ENCODE peak calls at places on chromosomes 13 and 19, in six cellular contexts. E is Karpas-422, T is astrocyte, Y is HepG2, P is heart left ventricle, A is endodermal cell. S is an unnamed sample.
A peak's percentile ranks its signal among the peaks of the same experiment; 100 is the strongest.

GRCh38 chr19:58001895-58002369 is 688 bp downstream of the ZNF606 start:
- DNase-seq in E (no peak), T (peak; percentile 25), Y (peak; percentile 71), P (no peak), A (no peak), S (no peak)

GRCh38 chr13:19618925-19619324 is 14.5 kb upstream of the MPHOSPH8 start:
- DNase-seq in E (peak; percentile 75), T (no peak), Y (peak; percentile 79), P (no peak), A (peak; percentile 75), S (peak; percentile 75)

GRCh38 chr19:29105629-29106352 is 107.2 kb downstream of the UQCRFS1 start:
- DNase-seq in E (no peak), T (no peak), Y (no peak), P (no peak), A (no peak), S (peak; percentile 54)

GRCh38 chr19:3369337-3370213 is 3.2 kb downstream of the NFIC start:
- DNase-seq in E (no peak), T (no peak), Y (no peak), P (peak; percentile 68), A (peak; percentile 73), S (peak; percentile 82)

GRCh38 chr19:16397791-16398529 is 73.3 kb downstream of the KLF2 start:
- DNase-seq in E (no peak), T (peak; percentile 47), Y (no peak), P (no peak), A (no peak), S (no peak)

GRCh38 chr13:44685641-44686040 is 109.5 kb upstream of the TSC22D1 start:
- DNase-seq in E (peak; percentile 30), T (no peak), Y (no peak), P (no peak), A (no peak), S (no peak)

GRCh38 chr13:107329991-107330390 is 762.1 kb upstream of the ARGLU1 start:
- DNase-seq in E (no peak), T (peak; percentile 60), Y (no peak), P (no peak), A (no peak), S (no peak)

GRCh38 chr13:113916330-113916815 is 52.5 kb upstream of the GAS6 start:
- DNase-seq in E (no peak), T (no peak), Y (no peak), P (no peak), A (no peak), S (no peak)

GRCh38 chr13:21567714-21568113 is 36.3 kb downstream of the MICU2 start:
- DNase-seq in E (no peak), T (no peak), Y (no peak), P (no peak), A (no peak), S (no peak)

GRCh38 chr13:20492641-20493040 is 33.0 kb downstream of the CRYL1 start:
- DNase-seq in E (no peak), T (peak; percentile 29), Y (peak; percentile 46), P (no peak), A (peak; percentile 77), S (no peak)

GRCh38 chr19:33303791-33304759 is 1.7 kb upstream of the CEBPA start:
- DNase-seq in E (no peak), T (no peak), Y (no peak), P (no peak), A (no peak), S (peak; percentile 53)

GRCh38 chr13:64723735-64724134 is 2506.4 kb downstream of the PCDH9 start:
- DNase-seq in E (no peak), T (peak; percentile 96), Y (peak; percentile 62), P (no peak), A (no peak), S (no peak)

GRCh38 chr13:59061621-59062020 is 1102.1 kb downstream of the DIAPH3 start:
- DNase-seq in E (no peak), T (no peak), Y (no peak), P (no peak), A (no peak), S (no peak)

GRCh38 chr13:21429217-21429616 is 29.9 kb downstream of the ZDHHC20 start:
- DNase-seq in E (no peak), T (no peak), Y (no peak), P (no peak), A (no peak), S (no peak)

GRCh38 chr13:73542446-73542845 is 483.6 kb downstream of the KLF5 start:
- DNase-seq in E (no peak), T (no peak), Y (no peak), P (no peak), A (no peak), S (no peak)

GRCh38 chr13:44131069-44131614 is 242.5 kb upstream of the SERP2 start:
- DNase-seq in E (no peak), T (no peak), Y (no peak), P (no peak), A (no peak), S (no peak)

GRCh38 chr19:16470911-16471811 is 609 bp downstream of the EPS15L1 start:
- DNase-seq in E (peak; percentile 81), T (peak; percentile 30), Y (no peak), P (no peak), A (peak; percentile 64), S (peak; percentile 85)

GRCh38 chr13:28499579-28499978 is 4.7 kb upstream of the FLT1 start:
- DNase-seq in E (no peak), T (no peak), Y (no peak), P (no peak), A (no peak), S (no peak)

GRCh38 chr19:2381151-2381822 is 21.2 kb downstream of the TMPRSS9 start:
- DNase-seq in E (no peak), T (peak; percentile 82), Y (no peak), P (no peak), A (no peak), S (peak; percentile 43)

GRCh38 chr13:35672611-35673010 is 196.1 kb upstream of the MAB21L1 start:
- DNase-seq in E (no peak), T (no peak), Y (no peak), P (no peak), A (no peak), S (no peak)

GRCh38 chr19:56639217-56639616 is 3.7 kb upstream of the SMIM17 start:
- DNase-seq in E (peak; percentile 83), T (peak; percentile 3), Y (no peak), P (no peak), A (no peak), S (no peak)

GRCh38 chr19:17109962-17110598 is 34.5 kb downstream of the MYO9B start:
- DNase-seq in E (peak; percentile 87), T (no peak), Y (no peak), P (peak; percentile 70), A (no peak), S (no peak)

GRCh38 chr19:49684251-49684982 is 5.0 kb upstream of the ADM5 start:
- DNase-seq in E (peak; percentile 87), T (no peak), Y (no peak), P (no peak), A (peak; percentile 87), S (peak; percentile 88)

GRCh38 chr19:56946164-56946563 is 105.6 kb upstream of the PEG3 start:
- DNase-seq in E (no peak), T (no peak), Y (no peak), P (no peak), A (no peak), S (no peak)

GRCh38 chr19:31253816-31254551 is 95.3 kb downstream of the TSHZ3 start:
- DNase-seq in E (no peak), T (peak; percentile 47), Y (no peak), P (no peak), A (no peak), S (no peak)

GRCh38 chr19:50639121-50640112 is at the start of gene SYT3:
- DNase-seq in E (no peak), T (no peak), Y (no peak), P (no peak), A (peak; percentile 88), S (peak; percentile 97)

GRCh38 chr19:16366433-16367268 is 42.0 kb downstream of the KLF2 start:
- DNase-seq in E (peak; percentile 61), T (no peak), Y (no peak), P (peak; percentile 24), A (no peak), S (no peak)

GRCh38 chr19:5096536-5096935 is 127.6 kb downstream of the KDM4B start:
- DNase-seq in E (no peak), T (no peak), Y (no peak), P (no peak), A (no peak), S (no peak)

GRCh38 chr19:11494634-11495285 is 10.9 kb downstream of the ZNF653 start:
- DNase-seq in E (no peak), T (no peak), Y (no peak), P (no peak), A (no peak), S (peak; percentile 28)

GRCh38 chr19:7983286-7983950 is 22.0 kb downstream of the ELAVL1 start:
- DNase-seq in E (no peak), T (no peak), Y (no peak), P (no peak), A (no peak), S (no peak)
- H3K36me3 ChIP-seq in E (peaks cover 14% of the 10 kb centered on the region), T (peaks cover 7% of the 10 kb centered on the region), Y (peaks cover 92% of the 10 kb centered on the region), P (peaks cover 74% of the 10 kb centered on the region), A (peaks cover 93% of the 10 kb centered on the region), S (peaks cover 57% of the 10 kb centered on the region)

GRCh38 chr13:109271061-109271460 is 515.3 kb downstream of the IRS2 start:
- DNase-seq in E (no peak), T (no peak), Y (no peak), P (no peak), A (no peak), S (no peak)
- H3K4me3 ChIP-seq in E (no peak overlapping the region), T (no peak overlapping the region), Y (no peak overlapping the region), P (no peak overlapping the region), A (peak overlapping the region; percentile 72), S (peak overlapping the region; percentile 22)

GRCh38 chr13:24503376-24503690 is 9.2 kb downstream of the PARP4 start:
- DNase-seq in E (no peak), T (no peak), Y (no peak), P (no peak), A (no peak), S (peak; percentile 10)

GRCh38 chr13:24505256-24505655 is 7.3 kb downstream of the PARP4 start:
- DNase-seq in E (no peak), T (peak; percentile 20), Y (no peak), P (no peak), A (no peak), S (no peak)

GRCh38 chr13:24502567-24503375 is 9.8 kb downstream of the PARP4 start:
- DNase-seq in E (no peak), T (peak; percentile 66), Y (peak; percentile 48), P (peak; percentile 43), A (peak; percentile 61), S (peak; percentile 22)

GRCh38 chr13:24506698-24507335 is 5.8 kb downstream of the PARP4 start:
- DNase-seq in E (no peak), T (no peak), Y (no peak), P (no peak), A (no peak), S (peak; percentile 19)

DNA sequence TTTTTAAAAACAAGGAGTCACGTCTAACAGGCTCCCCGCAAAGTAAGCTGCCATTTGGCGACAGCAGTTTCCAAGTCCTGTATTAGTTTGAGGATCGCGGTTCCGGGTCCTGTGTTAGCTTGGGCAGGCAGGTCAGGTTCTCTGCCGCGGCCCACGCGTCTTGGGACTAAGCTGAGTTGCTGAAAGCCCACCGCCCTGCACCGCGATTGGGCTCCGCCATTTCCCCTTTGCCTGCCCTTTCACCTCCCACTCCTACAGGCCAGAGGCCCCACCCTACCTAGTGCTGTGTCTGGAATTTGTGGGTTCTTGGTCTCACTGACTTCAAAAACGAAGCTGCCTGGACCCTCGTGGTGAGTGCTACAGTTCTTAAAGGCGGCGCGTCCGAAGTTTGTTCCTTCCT is 6.8 kb downstream of the PARP4 start:
- DNase-seq in E (no peak), T (no peak), Y (no peak), P (no peak), A (no peak), S (peak; percentile 16)
- H3K36me3 ChIP-seq in E (peaks cover 12% of the 10 kb centered on the region), T (peaks cover 3% of the 10 kb centered on the region), Y (peaks cover 28% of the 10 kb centered on the region), P (peaks cover 21% of the 10 kb centered on the region), A (peaks cover 22% of the 10 kb centered on the region), S (no peaks in the 10 kb centered on the region)

GRCh38 chr13:49455016-49455398 is 10.9 kb downstream of the SETDB2 start:
- DNase-seq in E (no peak), T (no peak), Y (no peak), P (no peak), A (no peak), S (no peak)
- H3K4me3 ChIP-seq in E (no peak overlapping the region), T (no peak overlapping the region), Y (no peak overlapping the region), P (no peak overlapping the region), A (no peak overlapping the region), S (no peak overlapping the region)

S was measured in H7.